ENCODE peak calls at places on chromosome 22, in eight cellular contexts. R is naive thymus-derived CD4-positive, alpha-beta T cell; Y is testis; I is pancreas; N is A549; G is mucosa of descending colon; C is mesenchymal stem cell; T is neural progenitor cell. A is an unnamed sample.

GRCh38 chr22:45709004-45709739 is 37.5 kb downstream of the ATXN10 start:
- DNase-seq in T (no peak), C (peak; percentile 64), R (no peak), G (no peak), Y (no peak), N (peak; percentile 90), I (no peak), A (peak; percentile 36)

GRCh38 chr22:43969021-43969878 is 14.0 kb downstream of the SAMM50 start:
- DNase-seq in Y (no peak), G (no peak), T (no peak), N (no peak), I (no peak), C (no peak), R (no peak), A (no peak)

GRCh38 chr22:45455621-45456020 is 42.1 kb downstream of the RIBC2 start:
- DNase-seq in N (no peak), C (no peak), R (no peak), I (no peak), T (no peak), G (no peak), Y (no peak), A (no peak)

GRCh38 chr22:45548991-45549736 is 46.5 kb downstream of the FBLN1 start:
- DNase-seq in G (no peak), I (no peak), N (peak; percentile 88), Y (no peak), C (peak; percentile 96), R (no peak), T (peak; percentile 14), A (no peak)

GRCh38 chr22:17057959-17058814 is 26.6 kb upstream of the IL17RA start:
- DNase-seq in G (no peak), R (no peak), Y (peak; percentile 80), C (peak; percentile 64), N (peak; percentile 68), I (peak; percentile 37), T (peak; percentile 76), A (peak; percentile 70)

GRCh38 chr22:38861170-38861874 is 10.7 kb downstream of the CBX6 start:
- DNase-seq in G (no peak), I (no peak), T (no peak), N (no peak), R (no peak), Y (no peak), C (no peak), A (no peak)

GRCh38 chr22:44483878-44484277 is 14.2 kb downstream of the RTL6 start:
- DNase-seq in G (no peak), I (no peak), N (no peak), T (no peak), R (no peak), Y (no peak), C (no peak), A (no peak)

GRCh38 chr22:50297510-50298265 is 9.8 kb downstream of the PLXNB2 start:
- DNase-seq in R (no peak), I (no peak), T (no peak), C (no peak), Y (no peak), G (no peak), N (no peak), A (no peak)

GRCh38 chr22:44746836-44747519 is 5.4 kb upstream of the ARHGAP8 start:
- DNase-seq in G (peak; percentile 53), R (no peak), Y (no peak), N (no peak), T (no peak), C (no peak), I (no peak), A (peak; percentile 76)

GRCh38 chr22:17634696-17635095 is 3.9 kb upstream of the BCL2L13 start:
- DNase-seq in Y (no peak), C (peak; percentile 81), R (no peak), N (no peak), T (no peak), G (no peak), I (no peak), A (no peak)

GRCh38 chr22:49934144-49934890 is 15.9 kb downstream of the CRELD2 start:
- DNase-seq in Y (peak; percentile 79), I (peak; percentile 88), R (no peak), G (peak; percentile 85), C (peak; percentile 60), T (no peak), N (no peak), A (no peak)

GRCh38 chr22:17999851-18000250 is 24.5 kb downstream of the MICAL3 start:
- DNase-seq in T (no peak), I (peak; percentile 19), G (no peak), N (no peak), Y (no peak), C (no peak), R (no peak), A (no peak)

GRCh38 chr22:38935023-38935422 is 22.4 kb upstream of the APOBEC3A start:
- DNase-seq in G (peak; percentile 98), I (peak; percentile 92), Y (no peak), T (no peak), N (peak; percentile 39), C (no peak), R (no peak), A (no peak)

GRCh38 chr22:22767876-22768602 is 119.6 kb upstream of the IGLL5 start:
- DNase-seq in Y (peak; percentile 70), C (no peak), R (no peak), G (no peak), N (no peak), I (no peak), T (peak; percentile 37), A (no peak)

GRCh38 chr22:22814666-22815396 is 72.8 kb upstream of the IGLL5 start:
- DNase-seq in T (no peak), C (no peak), N (no peak), G (no peak), I (no peak), R (no peak), Y (no peak), A (no peak)

GRCh38 chr22:30605449-30606110 is 1.4 kb upstream of the TCN2 start:
- DNase-seq in R (no peak), N (peak; percentile 69), Y (peak; percentile 64), C (peak; percentile 49), I (peak; percentile 41), T (peak; percentile 47), G (no peak), A (peak; percentile 40)
- H3K4me3 ChIP-seq in R (no peak overlapping the region), N (peak overlapping the region; percentile 51), Y (no peak overlapping the region), C (peak overlapping the region; percentile 70), I (peak overlapping the region; percentile 63), T (peak overlapping the region; percentile 37), G (no peak overlapping the region), A (peak overlapping the region; percentile 14)

GRCh38 chr22:23898006-23898974 is 4.1 kb downstream of the MIF start:
- DNase-seq in Y (no peak), C (no peak), T (no peak), N (no peak), G (no peak), R (no peak), I (no peak), A (no peak)

GRCh38 chr22:23896166-23896522 is 2.0 kb downstream of the MIF start:
- DNase-seq in T (no peak), G (no peak), Y (no peak), C (no peak), I (no peak), N (no peak), R (no peak), A (no peak)

GRCh38 chr22:23897320-23897719 is 3.1 kb downstream of the MIF start:
- DNase-seq in G (no peak), T (no peak), I (no peak), C (no peak), Y (no peak), R (no peak), N (no peak), A (no peak)

GRCh38 chr22:23895599-23896144 is 1.5 kb downstream of the MIF start:
- DNase-seq in N (no peak), C (no peak), Y (no peak), I (no peak), G (no peak), T (no peak), R (no peak), A (no peak)

GRCh38 chr22:23896523-23897186 is 2.5 kb downstream of the MIF start:
- DNase-seq in R (no peak), C (no peak), G (no peak), T (no peak), I (no peak), Y (no peak), N (no peak), A (no peak)
- H3K4me3 ChIP-seq in R (no peak overlapping the region), C (no peak overlapping the region), G (no peak overlapping the region), T (no peak overlapping the region), I (no peak overlapping the region), Y (no peak overlapping the region), N (no peak overlapping the region), A (no peak overlapping the region)

DNA sequence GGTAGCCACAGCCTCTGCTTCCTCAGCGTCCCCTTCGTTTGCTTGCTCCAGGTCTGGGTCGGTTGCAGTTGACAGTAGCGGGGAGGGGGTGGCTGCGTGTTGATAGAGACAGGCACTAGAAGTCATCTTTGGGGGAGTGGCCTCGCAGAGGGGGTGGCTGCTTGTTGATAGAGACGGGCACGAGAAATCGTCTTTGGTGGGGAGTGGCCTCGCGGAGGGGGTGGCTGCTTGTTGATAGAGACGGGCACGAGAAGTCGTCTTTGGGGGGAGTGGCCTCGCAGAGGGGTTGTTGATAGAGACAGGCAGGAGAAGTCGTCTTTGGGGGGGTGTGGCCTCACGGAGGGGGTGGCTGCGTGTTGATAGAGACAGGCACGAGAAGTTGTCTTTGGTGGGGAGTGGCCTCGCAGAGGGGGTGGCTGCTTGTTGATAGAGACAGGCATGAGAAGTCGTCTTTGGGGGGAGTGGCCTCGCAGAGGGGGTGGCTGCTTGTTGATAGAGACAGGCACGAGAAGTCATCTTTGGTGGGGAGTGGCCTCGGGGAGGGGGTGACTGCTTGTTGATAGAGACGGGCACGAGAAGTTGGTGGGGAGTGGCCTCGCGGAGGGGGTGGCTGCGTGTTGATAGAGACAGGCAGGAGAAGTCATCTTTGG is 328.3 kb downstream of the TBC1D22A start:
- DNase-seq in G (no peak), C (peak; percentile 69), R (no peak), N (no peak), T (peak; percentile 47), Y (peak; percentile 47), I (no peak), A (no peak)
- H3K4me3 ChIP-seq in G (no peak overlapping the region), C (peak overlapping the region; percentile 86), R (peak overlapping the region; percentile 24), N (no peak overlapping the region), T (peak overlapping the region; percentile 41), Y (peak overlapping the region; percentile 20), I (no peak overlapping the region), A (no peak overlapping the region)

GRCh38 chr22:32411829-32412592 is at the start of gene RTCB:
- DNase-seq in N (peak; percentile 89), T (peak; percentile 94), Y (peak; percentile 93), R (peak; percentile 86), G (peak; percentile 92), C (peak; percentile 96), I (peak; percentile 84), A (peak; percentile 79)
- H3K4me3 ChIP-seq in N (peak within 1 kb of the TSS; percentile 74), T (peak within 1 kb of the TSS; percentile 88), Y (peak within 1 kb of the TSS; percentile 92), R (peak within 1 kb of the TSS; percentile 89), G (peak within 1 kb of the TSS; percentile 99), C (peak within 1 kb of the TSS; percentile 93), I (peak within 1 kb of the TSS; percentile 84), A (peak within 1 kb of the TSS; percentile 69)